ENCODE peak calls at places on chromosomes 5 and 9, in seven cellular contexts. C, R, S, W, O, E and Z are unnamed samples.

GRCh38 chr5:8721536-8721935 is 824.3 kb downstream of the SEMA5A start:
- DNase-seq in E (no peak), W (no peak), R (no peak), C (no peak), S (no peak), O (no peak), Z (no peak)

GRCh38 chr5:172187118-172188032 is 649 bp downstream of the STK10 start:
- DNase-seq in O (peak), R (peak), C (peak), E (peak), W (peak), S (peak), Z (peak)

GRCh38 chr5:134255418-134256150 is 29.7 kb upstream of the PPP2CA start:
- DNase-seq in S (no peak), C (no peak), W (no peak), O (no peak), E (peak), R (no peak), Z (no peak)

GRCh38 chr5:113299591-113299990 is 135.2 kb downstream of the TSSK1B start:
- DNase-seq in R (no peak), S (peak), O (no peak), C (no peak), W (no peak), E (no peak), Z (no peak)

GRCh38 chr5:93607367-93608258 is 24.6 kb downstream of the NR2F1 start:
- DNase-seq in R (no peak), C (no peak), O (peak), E (peak), S (peak), W (no peak), Z (no peak)

GRCh38 chr9:137138058-137138697 is 776 bp upstream of the GRIN1 start:
- DNase-seq in W (no peak), R (no peak), O (peak), S (no peak), C (no peak), E (no peak), Z (no peak)

GRCh38 chr5:31987985-31988710 is 186.0 kb downstream of the GOLPH3 start:
- DNase-seq in O (no peak), C (no peak), R (no peak), S (peak), W (no peak), E (peak), Z (no peak)

GRCh38 chr5:134103397-134103796 is 11.1 kb upstream of the TCF7 start:
- DNase-seq in W (no peak), E (no peak), S (no peak), R (no peak), O (no peak), C (peak), Z (no peak)